ENCODE peak calls at places on chromosomes 16 and 17, in ten cellular contexts. L, T, U, O, Z, M, J, W, Y and Q are unnamed samples.
A peak's percentile ranks its signal among the peaks of the same experiment; 100 is the strongest.

GRCh38 chr17:48622857-48623256 is 3.3 kb downstream of the HOXB9 start:
- DNase-seq in L (no peak), T (no peak), U (no peak), O (no peak), Z (no peak), M (no peak), J (no peak), W (no peak), Y (no peak), Q (no peak)

GRCh38 chr17:10021239-10021638 is 116.2 kb upstream of the RCVRN start:
- DNase-seq in L (no peak), T (no peak), U (peak; percentile 38), O (no peak), Z (no peak), M (no peak), J (no peak), W (no peak), Y (no peak), Q (no peak)

GRCh38 chr16:1002399-1003161 is 21.0 kb downstream of the SOX8 start:
- DNase-seq in L (peak; percentile 52), T (peak; percentile 95), U (no peak), O (no peak), Z (peak; percentile 69), M (no peak), J (no peak), W (no peak), Y (peak; percentile 26), Q (peak; percentile 52)

GRCh38 chr17:82003411-82004381 is 19.0 kb downstream of the CENPX start:
- DNase-seq in L (no peak), T (peak; percentile 95), U (no peak), O (no peak), Z (peak; percentile 97), M (peak; percentile 96), J (no peak), W (peak; percentile 87), Y (peak; percentile 73), Q (peak; percentile 88)

GRCh38 chr17:22411185-22411784 is 719.0 kb downstream of the KCNJ18 start:
- DNase-seq in L (no peak), T (no peak), U (no peak), O (no peak), Z (no peak), M (no peak), J (no peak), W (no peak), Y (no peak), Q (no peak)

GRCh38 chr16:19578378-19578851 is 22.9 kb downstream of the VPS35L start:
- DNase-seq in L (no peak), T (no peak), U (no peak), O (no peak), Z (no peak), M (no peak), J (no peak), W (no peak), Y (no peak), Q (no peak)

GRCh38 chr17:51275381-51275780 is 15.0 kb downstream of the UTP18 start:
- DNase-seq in L (no peak), T (no peak), U (no peak), O (no peak), Z (no peak), M (no peak), J (no peak), W (no peak), Y (no peak), Q (no peak)

GRCh38 chr17:80790021-80790765 is 201.4 kb upstream of the CHMP6 start:
- DNase-seq in L (no peak), T (no peak), U (no peak), O (no peak), Z (no peak), M (no peak), J (no peak), W (no peak), Y (no peak), Q (no peak)

GRCh38 chr16:22183901-22184614 is 21.8 kb downstream of the SDR42E2 start:
- DNase-seq in L (no peak), T (no peak), U (no peak), O (peak; percentile 75), Z (no peak), M (no peak), J (no peak), W (no peak), Y (no peak), Q (no peak)

GRCh38 chr17:7045492-7046126 is 1.7 kb upstream of the SLC16A11 start:
- DNase-seq in L (no peak), T (peak; percentile 76), U (no peak), O (peak; percentile 76), Z (peak; percentile 64), M (no peak), J (no peak), W (no peak), Y (no peak), Q (peak; percentile 56)

GRCh38 chr17:75326587-75326955 is 37.3 kb upstream of the SLC25A19 start:
- DNase-seq in L (no peak), T (no peak), U (no peak), O (no peak), Z (no peak), M (no peak), J (no peak), W (no peak), Y (no peak), Q (no peak)

GRCh38 chr17:59762826-59763374 is 55.4 kb downstream of the VMP1 start:
- DNase-seq in L (no peak), T (no peak), U (no peak), O (no peak), Z (no peak), M (no peak), J (no peak), W (no peak), Y (no peak), Q (no peak)

GRCh38 chr17:50347894-50348291 is 2.0 kb downstream of the XYLT2 start:
- DNase-seq in L (no peak), T (no peak), U (no peak), O (no peak), Z (no peak), M (no peak), J (no peak), W (no peak), Y (no peak), Q (no peak)

GRCh38 chr16:67969286-67970039 is 1.0 kb upstream of the SLC12A4 start:
- DNase-seq in L (no peak), T (no peak), U (no peak), O (peak; percentile 81), Z (no peak), M (no peak), J (no peak), W (peak; percentile 64), Y (no peak), Q (no peak)

DNA sequence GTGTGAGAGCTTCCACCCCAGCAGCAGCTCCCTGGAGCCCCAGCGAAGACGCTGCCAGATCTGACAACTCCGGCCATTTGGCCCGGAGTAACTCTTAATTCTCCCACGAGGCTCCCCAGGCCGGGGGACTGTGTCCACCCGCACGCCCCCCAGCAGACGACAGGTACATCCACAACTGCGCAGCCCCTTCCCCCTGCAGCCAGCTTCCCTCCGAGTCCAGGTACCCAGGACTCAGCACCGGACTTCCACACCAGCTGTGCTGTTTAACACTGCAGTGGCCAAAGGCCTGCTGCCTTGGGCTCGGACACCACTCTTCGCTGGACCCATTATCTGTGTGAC is 7.2 kb downstream of the SYNGR2 start:
- DNase-seq in L (no peak), T (no peak), U (no peak), O (no peak), Z (no peak), M (no peak), J (no peak), W (no peak), Y (no peak), Q (no peak)
- H3K4me3 ChIP-seq in L (no peak overlapping the region), T (no peak overlapping the region), U (peak overlapping the region; percentile 43), O (no peak overlapping the region), Z (no peak overlapping the region), M (no peak overlapping the region), J (no peak overlapping the region), W (no peak overlapping the region), Y (no peak overlapping the region), Q (no peak overlapping the region)

GRCh38 chr17:57050303-57050702 is 34.7 kb upstream of the AKAP1 start:
- DNase-seq in L (no peak), T (no peak), U (no peak), O (no peak), Z (no peak), M (no peak), J (no peak), W (no peak), Y (no peak), Q (no peak)
- TF ChIP-seq CTCF in L (no peak), T (no peak), U (no peak), O (peak; percentile 26), Z (no peak), M (no peak), J (no peak), W (no peak), Y (no peak), Q (no peak)

GRCh38 chr17:78184311-78184710 is 2.5 kb downstream of the TK1 start:
- DNase-seq in L (no peak), T (no peak), U (no peak), O (no peak), Z (no peak), M (no peak), J (no peak), W (no peak), Y (no peak), Q (no peak)

GRCh38 chr17:78180083-78180482 is 6.8 kb downstream of the TK1 start:
- DNase-seq in L (no peak), T (no peak), U (no peak), O (no peak), Z (no peak), M (no peak), J (no peak), W (no peak), Y (no peak), Q (no peak)

GRCh38 chr17:78179372-78179771 is 7.5 kb downstream of the TK1 start:
- DNase-seq in L (no peak), T (no peak), U (peak; percentile 54), O (no peak), Z (no peak), M (peak; percentile 86), J (no peak), W (peak; percentile 69), Y (no peak), Q (no peak)

GRCh38 chr17:78182504-78182903 is 4.3 kb downstream of the TK1 start:
- DNase-seq in L (no peak), T (no peak), U (no peak), O (no peak), Z (no peak), M (no peak), J (no peak), W (no peak), Y (no peak), Q (no peak)

DNA sequence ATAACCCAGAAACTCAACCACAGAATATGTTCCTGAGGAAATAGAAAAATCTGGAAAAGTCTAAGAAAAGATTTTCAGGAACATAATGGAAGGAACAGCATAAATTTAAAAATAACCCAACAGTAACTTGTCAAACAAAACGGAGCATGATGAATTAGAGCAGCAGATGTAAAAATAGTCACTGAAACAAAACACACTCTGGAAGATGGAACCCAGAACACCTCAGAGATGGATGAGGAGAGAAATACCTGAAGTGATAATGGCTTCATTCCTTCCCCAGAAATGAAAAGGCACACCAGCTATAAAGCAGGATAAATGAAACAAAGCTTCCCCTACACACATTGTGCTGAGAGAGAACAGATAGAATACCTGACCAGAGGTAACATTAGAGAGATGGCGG is 6.3 kb downstream of the TK1 start:
- DNase-seq in L (no peak), T (no peak), U (no peak), O (no peak), Z (no peak), M (no peak), J (no peak), W (no peak), Y (no peak), Q (no peak)
- H3K4me3 ChIP-seq in L (no peak overlapping the region), T (no peak overlapping the region), U (no peak overlapping the region), O (no peak overlapping the region), Z (no peak overlapping the region), M (no peak overlapping the region), J (no peak overlapping the region), W (no peak overlapping the region), Y (no peak overlapping the region), Q (no peak overlapping the region)

GRCh38 chr16:86923656-86924055 is 345.3 kb downstream of the FOXL1 start:
- DNase-seq in L (no peak), T (no peak), U (no peak), O (no peak), Z (no peak), M (no peak), J (no peak), W (no peak), Y (no peak), Q (no peak)
- TF ChIP-seq CTCF in L (no peak), T (no peak), U (no peak), O (no peak), Z (no peak), M (no peak), J (no peak), W (no peak), Y (no peak), Q (no peak)